ENCODE peak calls at places on chromosomes 6 and 20, in seven cellular contexts. S is PC-3, A is hepatocyte, U is MM.1S, V is H9, P is H1, K is HCT116. M is an unnamed sample.

GRCh38 chr6:35810831-35811698 is 5.9 kb downstream of the LHFPL5 start:
- DNase-seq in S (peak; percentile 98), A (peak; percentile 52), U (no peak), V (no peak), P (no peak), K (peak; percentile 76), M (peak; percentile 87)

GRCh38 chr6:7219310-7219709 is 93.7 kb downstream of the SSR1 start:
- DNase-seq in S (peak; percentile 42), A (peak; percentile 37), U (no peak), V (no peak), P (no peak), K (no peak), M (peak; percentile 28)

GRCh38 chr6:26311385-26312095 is 53.5 kb upstream of the BTN3A2 start:
- DNase-seq in S (peak; percentile 92), A (peak; percentile 75), U (peak; percentile 64), V (peak; percentile 66), P (peak; percentile 77), K (peak; percentile 71), M (peak; percentile 85)

GRCh38 chr20:49570161-49570827 is 2.4 kb upstream of the PTGIS start:
- DNase-seq in S (no peak), A (no peak), U (no peak), V (no peak), P (no peak), K (no peak), M (no peak)

GRCh38 chr6:169849396-169849795 is 98.0 kb downstream of the ERMARD start:
- DNase-seq in S (no peak), A (no peak), U (no peak), V (no peak), P (no peak), K (no peak), M (no peak)

GRCh38 chr6:106128981-106129761 is 43.0 kb downstream of the PRDM1 start:
- DNase-seq in S (peak; percentile 75), A (peak; percentile 44), U (peak; percentile 62), V (no peak), P (no peak), K (no peak), M (peak; percentile 60)

GRCh38 chr20:51498765-51499540 is 43.6 kb downstream of the NFATC2 start:
- DNase-seq in S (no peak), A (no peak), U (no peak), V (no peak), P (no peak), K (no peak), M (no peak)

GRCh38 chr6:27279513-27280063 is 32.1 kb downstream of the PRSS16 start:
- DNase-seq in S (no peak), A (peak; percentile 32), U (no peak), V (peak; percentile 57), P (peak; percentile 70), K (no peak), M (no peak)

GRCh38 chr20:25275813-25276532 is 28.1 kb downstream of the PYGB start:
- DNase-seq in S (no peak), A (no peak), U (no peak), V (no peak), P (peak; percentile 42), K (no peak), M (no peak)

GRCh38 chr6:90644492-90644891 is 57.6 kb upstream of the MAP3K7 start:
- DNase-seq in S (no peak), A (no peak), U (no peak), V (no peak), P (no peak), K (no peak), M (no peak)

GRCh38 chr6:165049362-165049761 is 260.0 kb downstream of the C6orf118 start:
- DNase-seq in S (peak; percentile 60), A (peak; percentile 48), U (peak; percentile 56), V (peak; percentile 82), P (peak; percentile 90), K (peak; percentile 21), M (no peak)

GRCh38 chr6:28480253-28480932 is 35.2 kb downstream of the GPX6 start:
- DNase-seq in S (no peak), A (no peak), U (no peak), V (no peak), P (no peak), K (no peak), M (no peak)

GRCh38 chr6:28478518-28478917 is 35.2 kb upstream of the ZSCAN23 start:
- DNase-seq in S (no peak), A (no peak), U (no peak), V (no peak), P (no peak), K (no peak), M (no peak)

DNA sequence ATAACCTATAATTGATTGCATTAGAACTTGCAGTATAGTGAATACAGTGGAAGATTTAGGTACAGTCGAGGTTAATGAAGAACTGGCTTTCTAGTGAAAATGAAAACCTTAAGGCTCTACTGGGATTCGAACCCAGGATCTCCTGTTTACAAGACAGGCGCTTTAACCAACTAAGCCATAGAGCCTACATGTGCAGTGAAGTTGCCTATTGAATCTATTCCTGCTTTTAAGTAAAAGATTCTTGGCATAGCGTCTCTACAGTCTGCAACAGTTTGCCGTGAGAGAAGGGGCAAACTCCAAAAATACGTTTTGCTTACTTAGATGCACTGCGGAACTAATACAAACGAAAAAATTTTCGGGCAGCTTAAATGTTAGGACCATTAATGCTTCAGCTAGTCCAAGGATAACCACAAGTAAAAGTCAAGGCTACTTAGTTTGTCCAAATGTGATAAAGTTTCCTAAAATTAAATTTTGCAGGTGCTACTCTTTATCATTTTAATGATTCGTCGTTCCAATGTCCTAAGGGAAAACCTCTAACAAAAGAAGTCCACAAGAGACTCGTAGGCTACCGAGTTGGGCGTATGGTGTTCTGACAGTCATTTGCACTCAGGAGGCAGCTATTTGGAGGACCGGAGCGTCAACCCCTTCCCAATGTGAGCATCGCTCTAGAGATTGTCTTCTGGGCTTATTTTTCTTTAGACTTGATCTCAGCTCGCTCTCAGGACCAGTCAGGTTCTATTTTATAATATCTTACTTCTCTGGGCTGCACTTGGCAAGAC is 31.3 kb upstream of the ZSCAN23 start:
- DNase-seq in S (peak; percentile 85), A (peak; percentile 79), U (peak; percentile 61), V (no peak), P (peak; percentile 54), K (peak; percentile 88), M (peak; percentile 82)
- H3K4me2 ChIP-seq in S (peak overlapping the region; percentile 73), A (peak overlapping the region; percentile 63), U (peak overlapping the region; percentile 61), V (peak overlapping the region; percentile 71), P (peak overlapping the region; percentile 54), K (peak overlapping the region; percentile 70), M (peak overlapping the region; percentile 92)

GRCh38 chr20:10596726-10597125 is 77.1 kb downstream of the JAG1 start:
- DNase-seq in S (peak; percentile 87), A (no peak), U (no peak), V (no peak), P (no peak), K (no peak), M (peak; percentile 80)

GRCh38 chr20:10595230-10595629 is 78.6 kb downstream of the JAG1 start:
- DNase-seq in S (no peak), A (no peak), U (no peak), V (no peak), P (no peak), K (no peak), M (no peak)

GRCh38 chr20:10591956-10592521 is 81.8 kb downstream of the JAG1 start:
- DNase-seq in S (peak; percentile 86), A (no peak), U (no peak), V (no peak), P (no peak), K (no peak), M (no peak)

GRCh38 chr20:10595985-10596384 is 77.8 kb downstream of the JAG1 start:
- DNase-seq in S (no peak), A (no peak), U (no peak), V (no peak), P (no peak), K (no peak), M (no peak)

DNA sequence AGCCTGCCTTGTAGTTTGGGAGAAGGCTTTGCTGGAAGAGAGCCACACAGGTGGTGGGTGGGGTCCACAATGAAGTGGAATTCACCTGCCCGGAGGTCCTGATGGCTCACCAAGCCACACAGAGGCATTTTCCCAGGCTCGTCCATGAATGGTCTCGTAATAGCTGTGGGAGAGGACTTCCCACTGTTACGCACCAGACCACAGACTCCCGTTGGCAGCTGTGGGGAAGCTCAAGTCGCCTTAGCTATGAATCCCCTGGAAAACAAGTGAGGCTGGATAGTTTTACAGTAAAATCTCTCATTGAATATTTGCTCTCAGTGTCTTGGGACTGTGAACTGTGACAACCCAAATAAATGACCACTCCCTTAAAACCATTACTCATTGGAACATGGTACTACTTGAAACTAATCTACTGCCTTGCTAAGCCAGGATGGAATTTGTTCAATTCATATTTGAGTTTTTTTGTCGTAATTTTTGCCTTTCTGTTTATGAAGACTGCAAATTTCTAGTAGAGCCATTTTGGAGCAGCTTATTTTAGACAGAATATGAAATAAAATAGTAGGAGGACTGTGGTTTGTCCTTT is 79.4 kb downstream of the JAG1 start:
- DNase-seq in S (peak; percentile 94), A (no peak), U (no peak), V (no peak), P (no peak), K (no peak), M (peak; percentile 94)
- H3K27ac ChIP-seq in S (peak overlapping the region; percentile 95), A (no peak overlapping the region), U (no peak overlapping the region), V (no peak overlapping the region), P (no peak overlapping the region), K (no peak overlapping the region), M (peak overlapping the region; percentile 27)

GRCh38 chr20:10170261-10170660 is 48.4 kb upstream of the SNAP25 start:
- DNase-seq in S (no peak), A (no peak), U (no peak), V (no peak), P (no peak), K (no peak), M (no peak)
- H3K4me1 ChIP-seq in S (peaks cover 10% of the 10 kb centered on the region), A (peaks cover 4% of the 10 kb centered on the region), U (no peaks in the 10 kb centered on the region), V (no peaks in the 10 kb centered on the region), P (peaks cover 6% of the 10 kb centered on the region), K (no peaks in the 10 kb centered on the region), M (peaks cover 4% of the 10 kb centered on the region)

GRCh38 chr6:46016063-46016608 is 476 bp upstream of the CLIC5 start:
- DNase-seq in S (no peak), A (no peak), U (no peak), V (no peak), P (no peak), K (no peak), M (no peak)
- H3K4me2 ChIP-seq in S (peak overlapping the region; percentile 93), A (peak overlapping the region; percentile 96), U (peak overlapping the region; percentile 59), V (peak overlapping the region; percentile 82), P (peak overlapping the region; percentile 93), K (peak overlapping the region; percentile 96), M (peak overlapping the region; percentile 87)

M was measured in mammary epithelial cell.